ENCODE peak calls at places on chromosomes 3 and 15, in four cellular contexts. One of them, this sample, is unnamed. For H3K4me1, the result is how much of the 10 kb centered on the place peaks cover.

GRCh38 chr15:92801774-92802464 is 98.2 kb upstream of the CHD2 start:
- DNase-seq in K562: peak
- DNase-seq in HCT116: peak
- DNase-seq in GM23248: peak
- DNase-seq in this sample: no peak

GRCh38 chr3:178112134-178112533 is 424.1 kb upstream of the KCNMB2 start:
- DNase-seq in K562: no peak
- DNase-seq in HCT116: no peak
- DNase-seq in GM23248: no peak
- DNase-seq in this sample: no peak

GRCh38 chr3:43468141-43468540 is 153.7 kb downstream of the ANO10 start:
- DNase-seq in K562: no peak
- DNase-seq in HCT116: no peak
- DNase-seq in GM23248: no peak
- DNase-seq in this sample: no peak

GRCh38 chr15:25805006-25805405 is 58.1 kb downstream of the ATP10A start:
- DNase-seq in K562: no peak
- DNase-seq in HCT116: no peak
- DNase-seq in GM23248: peak
- DNase-seq in this sample: no peak

GRCh38 chr3:53602866-53603265 is 108.5 kb downstream of the CACNA1D start:
- DNase-seq in K562: no peak
- DNase-seq in HCT116: no peak
- DNase-seq in GM23248: no peak
- DNase-seq in this sample: no peak

GRCh38 chr3:37590328-37591079 is 271.2 kb upstream of the CTDSPL start:
- DNase-seq in K562: no peak
- DNase-seq in HCT116: no peak
- DNase-seq in GM23248: peak
- DNase-seq in this sample: no peak

GRCh38 chr3:194212021-194212868 is 76.3 kb downstream of the HES1 start:
- DNase-seq in K562: no peak
- DNase-seq in HCT116: no peak
- DNase-seq in GM23248: no peak
- DNase-seq in this sample: no peak

GRCh38 chr3:54146383-54147239 is 24.3 kb downstream of the CACNA2D3 start:
- DNase-seq in K562: peak
- DNase-seq in HCT116: peak
- DNase-seq in GM23248: peak
- DNase-seq in this sample: peak

GRCh38 chr15:73648027-73648295 is 14.8 kb upstream of the NPTN start:
- DNase-seq in K562: no peak
- DNase-seq in HCT116: no peak
- DNase-seq in GM23248: no peak
- DNase-seq in this sample: no peak

DNA sequence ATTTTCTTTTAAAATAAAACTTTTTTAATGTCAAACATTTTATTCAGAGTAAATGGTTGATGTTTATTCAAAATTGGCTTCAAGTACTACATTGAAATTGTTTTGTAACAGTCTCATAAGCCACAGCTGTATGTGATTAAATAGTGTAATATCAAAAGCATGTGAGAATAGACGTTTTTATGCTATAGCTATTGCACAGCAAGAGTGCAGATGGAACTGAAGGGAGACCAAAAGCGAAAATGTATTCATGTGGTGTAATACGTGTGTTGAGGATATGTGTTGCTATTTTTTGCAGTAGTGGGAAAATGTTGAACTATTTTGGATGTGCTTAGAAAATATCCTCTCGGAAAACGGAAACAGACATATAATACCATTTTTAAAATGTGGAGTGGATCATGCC is 6.0 kb downstream of the RBMS3 start:
- DNase-seq in K562: no peak
- DNase-seq in HCT116: no peak
- DNase-seq in GM23248: peak
- DNase-seq in this sample: no peak
- H3K4me3 ChIP-seq in K562: no peak
- H3K4me3 ChIP-seq in HCT116: no peak
- H3K4me3 ChIP-seq in GM23248: peak
- H3K4me3 ChIP-seq in this sample: no peak

GRCh38 chr15:96341465-96342142 is 11.1 kb downstream of the NR2F2 start:
- DNase-seq in K562: no peak
- DNase-seq in HCT116: no peak
- DNase-seq in GM23248: no peak
- DNase-seq in this sample: no peak

GRCh38 chr15:96342143-96342466 is 11.6 kb downstream of the NR2F2 start:
- DNase-seq in K562: no peak
- DNase-seq in HCT116: no peak
- DNase-seq in GM23248: no peak
- DNase-seq in this sample: no peak

GRCh38 chr15:96344120-96344705 is 13.7 kb downstream of the NR2F2 start:
- DNase-seq in K562: no peak
- DNase-seq in HCT116: no peak
- DNase-seq in GM23248: no peak
- DNase-seq in this sample: no peak

GRCh38 chr15:96343529-96344072 is 13.1 kb downstream of the NR2F2 start:
- DNase-seq in K562: no peak
- DNase-seq in HCT116: no peak
- DNase-seq in GM23248: no peak
- DNase-seq in this sample: no peak

DNA sequence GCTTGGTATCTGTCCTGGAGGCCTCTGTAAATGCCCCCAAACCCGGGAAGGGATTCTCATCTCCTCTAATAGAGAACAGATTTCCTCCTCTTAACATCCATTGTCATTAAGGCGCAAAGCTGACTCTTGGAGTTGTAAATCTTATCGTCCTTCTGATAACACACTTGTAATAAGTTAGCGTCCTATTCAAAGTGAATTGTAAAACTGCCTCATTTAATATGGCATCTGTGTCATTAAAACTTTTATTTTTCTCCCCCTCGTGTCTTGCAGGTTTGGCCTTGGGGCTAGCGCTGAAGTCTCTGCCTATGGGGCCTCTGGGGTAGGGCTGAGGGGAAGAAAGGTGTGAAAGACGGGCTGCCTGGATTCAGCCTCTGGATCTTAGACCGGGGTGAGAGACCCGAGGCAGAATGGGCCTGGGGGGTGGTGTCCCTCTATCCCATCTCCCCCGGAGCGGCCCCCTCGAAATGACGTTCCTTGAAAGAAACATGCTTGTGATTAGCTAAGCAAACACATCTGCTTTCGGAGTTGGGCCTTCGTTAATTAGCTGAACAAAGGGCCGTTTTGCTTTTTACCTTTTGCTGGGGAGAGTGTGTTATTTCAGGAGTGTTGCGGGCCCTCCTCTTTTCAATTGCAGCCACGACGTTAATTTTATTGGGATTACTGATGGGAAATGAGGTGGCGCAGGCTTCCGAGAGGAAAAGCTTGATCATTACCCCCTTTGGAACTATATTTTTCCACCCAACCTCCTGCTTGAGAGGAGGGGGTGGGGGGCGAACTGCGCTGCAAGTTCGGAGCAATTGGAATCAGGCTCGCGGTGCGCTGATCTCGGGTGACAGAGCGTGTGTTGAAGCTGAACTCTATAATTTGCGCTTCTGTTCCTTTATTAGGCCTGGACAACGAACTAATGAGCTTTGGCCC is 12.4 kb downstream of the NR2F2 start:
- DNase-seq in K562: no peak
- DNase-seq in HCT116: no peak
- DNase-seq in GM23248: no peak
- DNase-seq in this sample: no peak
- H3K4me1 ChIP-seq in K562: under half
- H3K4me1 ChIP-seq in HCT116: under half
- H3K4me1 ChIP-seq in GM23248: under half
- H3K4me1 ChIP-seq in this sample: half or more

GRCh38 chr3:10395196-10395595 is 74.3 kb upstream of the SEC13 start:
- DNase-seq in K562: no peak
- DNase-seq in HCT116: no peak
- DNase-seq in GM23248: no peak
- DNase-seq in this sample: no peak
- H3K4me2 ChIP-seq in K562: no peak
- H3K4me2 ChIP-seq in HCT116: no peak
- H3K4me2 ChIP-seq in GM23248: no peak
- H3K4me2 ChIP-seq in this sample: no peak

GRCh38 chr3:78390221-78390620 is 1350.3 kb downstream of the ROBO2 start:
- DNase-seq in K562: no peak
- DNase-seq in HCT116: no peak
- DNase-seq in GM23248: no peak
- DNase-seq in this sample: no peak
- H3K4me3 ChIP-seq in K562: no peak
- H3K4me3 ChIP-seq in HCT116: no peak
- H3K4me3 ChIP-seq in GM23248: no peak
- H3K4me3 ChIP-seq in this sample: no peak

This sample was measured in hepatocyte.